ENCODE peak calls at places on chromosomes 3 and 15, in six cellular contexts. B, Z, R, K, W and S are unnamed samples. For H3K36me3 and H3K27me3, the result is how much of the 10 kb centered on the place peaks cover.

GRCh38 chr3:49121244-49121671 is 635 bp upstream of the USP19 start:
- DNase-seq in B (no peak), Z (no peak), R (no peak), K (no peak), W (no peak), S (no peak)

GRCh38 chr3:153614131-153614530 is 452.1 kb downstream of the RAP2B start:
- DNase-seq in B (no peak), Z (no peak), R (no peak), K (no peak), W (no peak), S (no peak)

GRCh38 chr3:176354843-176355242 is 842.4 kb downstream of the TBL1XR1 start:
- DNase-seq in B (no peak), Z (no peak), R (no peak), K (no peak), W (no peak), S (no peak)

GRCh38 chr15:41782486-41783271 is 8.4 kb downstream of the MAPKBP1 start:
- DNase-seq in B (no peak), Z (no peak), R (no peak), K (no peak), W (no peak), S (no peak)

GRCh38 chr15:77901921-77902750 is 175.4 kb downstream of the TBC1D2B start:
- DNase-seq in B (no peak), Z (no peak), R (no peak), K (no peak), W (no peak), S (peak)

GRCh38 chr3:50599716-50600118 is 11.9 kb downstream of the CISH start:
- DNase-seq in B (no peak), Z (no peak), R (no peak), K (no peak), W (no peak), S (no peak)

GRCh38 chr3:133136114-133137041 is 98.2 kb downstream of the TMEM108 start:
- DNase-seq in B (no peak), Z (peak), R (no peak), K (no peak), W (no peak), S (no peak)

GRCh38 chr15:57538822-57539221 is 52.9 kb upstream of the MYZAP start:
- DNase-seq in B (no peak), Z (no peak), R (no peak), K (no peak), W (no peak), S (no peak)

GRCh38 chr15:62110000-62110851 is 43.4 kb downstream of the C2CD4A start:
- DNase-seq in B (peak), Z (peak), R (peak), K (no peak), W (no peak), S (no peak)

GRCh38 chr3:14646589-14647413 is 4.8 kb upstream of the CCDC174 start:
- DNase-seq in B (no peak), Z (no peak), R (no peak), K (no peak), W (no peak), S (peak)

GRCh38 chr3:34073961-34074360 is 275.5 kb downstream of the PDCD6IP start:
- DNase-seq in B (no peak), Z (no peak), R (no peak), K (no peak), W (no peak), S (no peak)

GRCh38 chr15:48318131-48318530 is 13.1 kb upstream of the DUT start:
- DNase-seq in B (no peak), Z (no peak), R (no peak), K (no peak), W (peak), S (peak)

GRCh38 chr15:69548771-69549170 is 96.2 kb downstream of the RPLP1 start:
- DNase-seq in B (no peak), Z (peak), R (no peak), K (no peak), W (no peak), S (no peak)

GRCh38 chr15:70072479-70072878 is 25.2 kb downstream of the TLE3 start:
- DNase-seq in B (no peak), Z (no peak), R (no peak), K (no peak), W (no peak), S (no peak)

GRCh38 chr3:136862611-136862951 is 573 bp downstream of the NCK1 start:
- DNase-seq in B (peak), Z (peak), R (peak), K (peak), W (no peak), S (peak)

GRCh38 chr15:66573348-66573718 is 7.5 kb upstream of the LCTL start:
- DNase-seq in B (no peak), Z (no peak), R (no peak), K (no peak), W (no peak), S (no peak)

GRCh38 chr3:12513694-12514446 is 29.6 kb downstream of the TSEN2 start:
- DNase-seq in B (no peak), Z (no peak), R (no peak), K (no peak), W (no peak), S (no peak)

GRCh38 chr3:129305592-129306091 is 27.0 kb downstream of the HMCES start:
- DNase-seq in B (peak), Z (peak), R (no peak), K (no peak), W (peak), S (peak)

GRCh38 chr15:70954733-70955132 is 62.1 kb downstream of the LRRC49 start:
- DNase-seq in B (no peak), Z (no peak), R (no peak), K (no peak), W (no peak), S (peak)

GRCh38 chr3:114887806-114888205 is 259.3 kb downstream of the ZBTB20 start:
- DNase-seq in B (no peak), Z (no peak), R (no peak), K (no peak), W (no peak), S (no peak)

GRCh38 chr15:67641453-67641852 is 99.0 kb downstream of the MAP2K5 start:
- DNase-seq in B (no peak), Z (no peak), R (no peak), K (no peak), W (no peak), S (no peak)

DNA sequence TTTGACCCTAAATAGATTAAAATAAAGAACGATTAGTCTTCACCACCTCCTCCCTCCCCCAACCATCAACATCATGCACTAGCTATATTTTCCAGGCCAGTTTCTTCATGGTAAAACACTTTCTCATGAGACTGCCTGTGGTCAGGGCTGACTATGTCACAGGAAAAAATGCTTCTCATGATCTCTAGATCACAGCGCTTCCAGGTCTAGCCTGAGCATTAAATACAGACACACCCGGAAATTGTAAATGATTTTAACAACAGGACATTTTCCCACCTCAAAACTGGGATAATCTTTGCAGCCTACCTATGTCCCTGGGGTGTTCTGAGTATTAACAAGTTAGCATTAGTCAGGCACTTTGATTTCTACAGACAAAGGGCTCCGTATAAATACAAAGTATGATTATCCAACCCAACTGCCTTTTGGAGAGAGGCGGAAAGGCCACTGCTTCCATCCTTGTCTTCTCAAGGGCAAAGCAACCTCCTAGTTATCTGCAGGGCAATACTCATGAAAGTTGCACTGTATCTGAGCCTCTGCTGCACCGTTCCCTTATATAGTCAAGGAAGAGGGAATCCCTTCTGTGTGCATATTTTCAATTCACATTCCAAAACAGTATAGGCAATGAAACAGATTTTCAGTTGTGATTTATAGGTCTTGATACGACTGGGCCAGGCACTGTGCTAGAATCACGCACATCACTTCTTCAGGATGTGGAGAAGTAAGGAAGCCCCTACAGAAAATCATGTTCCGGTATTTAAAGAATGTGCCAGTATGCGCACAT is 455.9 kb downstream of the FOXP1 start:
- DNase-seq in B (no peak), Z (peak), R (no peak), K (no peak), W (no peak), S (no peak)
- H3K4me3 ChIP-seq in B (no peak), Z (peak), R (peak), K (no peak), W (no peak), S (no peak)

GRCh38 chr3:151864423-151865101 is 8.9 kb upstream of the SUCNR1 start:
- DNase-seq in B (no peak), Z (peak), R (no peak), K (peak), W (no peak), S (no peak)
- H3K36me3 ChIP-seq in B (under half), Z (under half), R (under half), K (under half), W (under half), S (under half)

GRCh38 chr15:50187997-50188396 is 6.0 kb downstream of the SLC27A2 start:
- DNase-seq in B (no peak), Z (no peak), R (no peak), K (no peak), W (peak), S (peak)

GRCh38 chr15:50186752-50187151 is 4.8 kb downstream of the SLC27A2 start:
- DNase-seq in B (no peak), Z (no peak), R (no peak), K (no peak), W (no peak), S (no peak)

GRCh38 chr15:50189630-50190029 is 7.6 kb downstream of the SLC27A2 start:
- DNase-seq in B (no peak), Z (no peak), R (no peak), K (no peak), W (no peak), S (no peak)

GRCh38 chr15:50186090-50186489 is 4.1 kb downstream of the SLC27A2 start:
- DNase-seq in B (no peak), Z (no peak), R (no peak), K (no peak), W (no peak), S (no peak)

DNA sequence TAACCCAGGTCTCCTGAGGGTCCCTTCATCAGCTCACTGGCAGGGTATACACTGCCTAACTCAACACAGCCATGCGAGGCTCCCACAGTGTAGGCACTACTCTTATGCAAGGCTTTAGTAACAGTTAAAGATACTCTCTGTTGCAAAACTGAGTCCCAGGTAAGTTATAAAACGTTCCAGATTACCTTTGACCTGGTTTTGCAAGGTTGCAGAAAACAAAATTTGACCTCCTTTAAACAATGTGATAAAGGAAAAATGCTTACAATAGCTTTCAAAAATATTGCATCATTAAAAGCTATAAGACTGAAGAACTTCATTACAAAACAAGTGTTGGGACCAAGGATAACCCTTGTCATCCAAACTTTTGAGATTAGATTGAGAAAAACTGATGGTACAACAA is 5.5 kb downstream of the SLC27A2 start:
- DNase-seq in B (no peak), Z (no peak), R (no peak), K (no peak), W (no peak), S (no peak)
- H3K27me3 ChIP-seq in B (under half), Z (under half), R (under half), K (under half), W (under half), S (under half)

DNA sequence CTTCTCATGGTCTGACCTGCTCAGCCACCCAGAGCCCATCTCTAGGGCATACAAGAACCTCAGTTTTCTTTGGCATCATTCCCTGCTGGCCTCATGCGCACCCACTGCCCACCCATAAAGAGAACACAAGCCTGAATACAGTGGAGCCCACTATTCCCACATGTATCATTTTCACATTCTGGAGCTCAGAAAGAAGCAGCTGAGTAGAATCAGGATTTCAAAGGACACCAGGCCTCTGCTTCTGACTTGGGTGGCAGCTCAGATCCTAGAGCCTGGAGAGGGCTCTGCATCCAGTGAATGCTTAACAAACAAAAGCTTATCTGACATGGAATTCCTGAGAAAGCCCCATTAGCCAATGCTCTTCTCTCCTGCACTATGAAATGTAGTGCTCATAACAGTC is 34.7 kb downstream of the RBP2 start:
- DNase-seq in B (no peak), Z (no peak), R (no peak), K (no peak), W (no peak), S (no peak)
- H3K4me3 ChIP-seq in B (no peak), Z (no peak), R (no peak), K (no peak), W (no peak), S (no peak)

GRCh38 chr15:90889313-90889730 is 5.0 kb downstream of the FES start:
- DNase-seq in B (no peak), Z (peak), R (no peak), K (no peak), W (no peak), S (no peak)
- H3K36me3 ChIP-seq in B (under half), Z (under half), R (half or more), K (under half), W (under half), S (under half)

GRCh38 chr3:57165637-57166036 is 484 bp upstream of the IL17RD start:
- DNase-seq in B (no peak), Z (no peak), R (no peak), K (no peak), W (no peak), S (no peak)
- H3K27me3 ChIP-seq in B (under half), Z (under half), R (under half), K (under half), W (under half), S (under half)

DNA sequence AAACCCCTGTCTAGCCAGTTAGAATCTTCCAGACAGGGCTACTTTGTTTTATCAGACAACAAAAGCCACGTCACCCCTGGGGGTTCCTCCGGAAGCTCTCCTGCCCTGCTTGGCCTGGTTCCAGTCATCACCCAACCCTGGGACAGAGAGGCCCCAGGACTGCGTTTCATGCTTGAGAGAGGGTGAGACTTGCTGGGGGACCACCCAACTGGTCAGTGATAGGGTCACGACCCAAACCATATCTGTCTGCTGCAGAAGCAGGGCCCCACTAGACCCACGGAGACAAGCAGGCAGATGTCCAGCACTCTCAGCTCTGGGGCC is 1.2 kb downstream of the NT5DC2 start:
- DNase-seq in B (peak), Z (peak), R (no peak), K (no peak), W (no peak), S (peak)
- H3K4me3 ChIP-seq in B (no peak), Z (peak), R (peak), K (peak), W (peak), S (peak)

GRCh38 chr15:92902723-92903587 is 2.8 kb downstream of the CHD2 start:
- DNase-seq in B (no peak), Z (no peak), R (no peak), K (no peak), W (no peak), S (no peak)
- H3K36me3 ChIP-seq in B (under half), Z (under half), R (under half), K (under half), W (half or more), S (under half)